ENCODE peak calls at places on chromosomes 4 and X, in ten cellular contexts. B is activated T-cell treated with anti-CD3 and anti-CD28 coated beads, Interleukin-2, amount 50 U/mL, for 4 hours; W is T-helper 17 cell; F is CD8-positive, alpha-beta T cell; C is Panc1; T is lower lobe of right lung; Z is stimulated activated naive B cell treated with anti-CD40 and anti-IgM and Interleukin-4, amounts not matched to agents 10 μg/mL and 1 μg/mL and 100 μg/mL, for 72 hours; Q is activated naive CD4-positive, alpha-beta T cell treated with anti-CD3 and anti-CD28 coated beads, Interleukin-2, amount 50 U/mL, for 72 hours; P is stimulated activated naive CD8-positive, alpha-beta T cell treated with anti-CD3 and anti-CD28 coated beads, Interleukin-15, Interleukin-2, amounts not matched to agents 100 U/mL and 50 U/mL, for 24 hours; U is Right ventricle myocardium inferior. K is an unnamed sample.

GRCh38 chr4:103098746-103099421 is 750 bp downstream of the BDH2 start:
- ATAC-seq in Q (no peak), F (no peak), C (no peak), T (peak), U (peak), B (no peak), W (no peak), P (no peak), Z (no peak), K (no peak)

GRCh38 chr4:176011523-176011922 is 54.1 kb upstream of the WDR17 start:
- ATAC-seq in C (no peak), Z (no peak), P (no peak), W (no peak), Q (no peak), U (no peak), F (no peak), B (no peak), T (no peak), K (no peak)

GRCh38 chr4:143095447-143095846 is 89.3 kb upstream of the USP38 start:
- ATAC-seq in F (no peak), B (no peak), Q (no peak), P (no peak), T (no peak), U (no peak), C (no peak), W (no peak), Z (no peak), K (no peak)

GRCh38 chrX:38770152-38770551 is 31.1 kb upstream of the MID1IP1 start:
- ATAC-seq in W (no peak), Q (no peak), Z (no peak), U (no peak), B (no peak), T (no peak), F (no peak), P (no peak), C (no peak), K (no peak)

GRCh38 chr4:53574528-53574927 is 16.8 kb downstream of the LNX1 start:
- ATAC-seq in B (no peak), P (no peak), W (no peak), T (no peak), C (no peak), Z (no peak), F (no peak), Q (no peak), U (no peak), K (no peak)

GRCh38 chr4:87105101-87105852 is 115.1 kb downstream of the KLHL8 start:
- ATAC-seq in T (no peak), Q (no peak), C (no peak), P (no peak), U (no peak), B (no peak), F (no peak), Z (no peak), W (no peak), K (no peak)

GRCh38 chr4:39770969-39771724 is 73.2 kb downstream of the UBE2K start:
- ATAC-seq in B (no peak), Q (no peak), F (no peak), Z (no peak), T (peak), C (no peak), P (no peak), W (no peak), U (no peak), K (no peak)

GRCh38 chrX:72026341-72027023 is 105.2 kb downstream of the RTL5 start:
- ATAC-seq in U (no peak), C (no peak), P (no peak), Z (peak), T (no peak), W (peak), F (no peak), B (peak), Q (no peak), K (no peak)

GRCh38 chrX:66601522-66601921 is 37.4 kb downstream of the EDA2R start:
- ATAC-seq in P (no peak), Z (peak), U (no peak), F (no peak), T (no peak), B (no peak), Q (no peak), C (no peak), W (no peak), K (no peak)

GRCh38 chr4:8324640-8325239 is 55.2 kb downstream of the HTRA3 start:
- ATAC-seq in T (no peak), C (no peak), W (no peak), U (no peak), P (no peak), B (no peak), Q (no peak), Z (no peak), F (no peak), K (no peak)

GRCh38 chr4:56049428-56050212 is 100.9 kb downstream of the CEP135 start:
- ATAC-seq in Z (peak), F (no peak), C (peak), T (peak), Q (peak), B (peak), W (peak), U (no peak), P (peak), K (peak)

GRCh38 chr4:99462875-99463464 is 27.8 kb upstream of the ADH7 start:
- ATAC-seq in B (peak), T (peak), P (peak), Q (peak), W (peak), U (peak), Z (peak), F (peak), C (peak), K (peak)

GRCh38 chrX:133685806-133686205 is 270.5 kb upstream of the GPC4 start:
- ATAC-seq in F (no peak), W (no peak), Z (no peak), B (no peak), Q (no peak), P (no peak), T (no peak), C (no peak), U (peak), K (no peak)

GRCh38 chr4:74109894-74110605 is 11.1 kb upstream of the CXCL2 start:
- ATAC-seq in F (no peak), W (no peak), Z (no peak), T (peak), Q (no peak), P (no peak), B (no peak), C (no peak), U (no peak), K (no peak)

GRCh38 chr4:57424231-57424897 is 314.2 kb upstream of the IGFBP7 start:
- ATAC-seq in F (no peak), Q (no peak), U (no peak), B (no peak), T (no peak), C (no peak), Z (no peak), P (no peak), W (no peak), K (peak)

GRCh38 chr4:38082424-38083374 is 122.5 kb downstream of the PTTG2 start:
- ATAC-seq in W (no peak), P (no peak), F (no peak), Z (no peak), U (peak), Q (no peak), T (peak), B (no peak), C (no peak), K (peak)

GRCh38 chr4:104494822-104495559 is at the start of gene CXXC4:
- ATAC-seq in P (no peak), Z (no peak), W (peak), B (peak), F (peak), T (peak), C (peak), Q (no peak), U (peak), K (peak)

GRCh38 chrX:24777660-24778059 is 83.9 kb downstream of the POLA1 start:
- ATAC-seq in C (no peak), F (no peak), T (no peak), Z (peak), Q (no peak), P (no peak), B (no peak), W (no peak), U (no peak), K (no peak)

GRCh38 chrX:127187095-127187494 is 367.6 kb downstream of the PRR32 start:
- ATAC-seq in B (no peak), W (no peak), F (no peak), Q (no peak), P (no peak), U (no peak), C (no peak), Z (no peak), T (no peak), K (no peak)

GRCh38 chr4:38674206-38675144 is 10.5 kb downstream of the KLF3 start:
- ATAC-seq in F (no peak), U (peak), Z (peak), T (peak), Q (peak), P (no peak), C (peak), B (no peak), W (peak), K (no peak)

GRCh38 chr4:173498023-173498422 is 32.0 kb downstream of the HAND2 start:
- ATAC-seq in Q (no peak), B (no peak), F (no peak), P (no peak), Z (no peak), U (no peak), C (no peak), T (no peak), W (no peak), K (no peak)

GRCh38 chrX:9171841-9172240 is 137.9 kb upstream of the FAM9B start:
- ATAC-seq in P (no peak), Z (no peak), W (no peak), U (no peak), C (no peak), B (no peak), T (no peak), F (no peak), Q (no peak), K (no peak)

GRCh38 chr4:89820005-89820404 is 17.0 kb downstream of the SNCA start:
- ATAC-seq in Q (no peak), Z (no peak), U (no peak), B (no peak), C (no peak), F (no peak), W (no peak), P (no peak), T (no peak), K (no peak)

GRCh38 chrX:123884809-123885408 is 25.1 kb downstream of the XIAP start:
- ATAC-seq in Q (no peak), P (no peak), C (no peak), Z (no peak), T (peak), U (no peak), W (peak), B (no peak), F (peak), K (no peak)

GRCh38 chr4:48227662-48228061 is 42.0 kb downstream of the TEC start:
- ATAC-seq in C (no peak), U (no peak), Z (peak), B (no peak), Q (no peak), F (no peak), T (peak), P (no peak), W (no peak), K (no peak)